ENCODE peak calls at places on chromosomes 6 and 20, in four cellular contexts. S, P, K and M are unnamed samples.

GRCh38 chr20:59416916-59417315 is 116.5 kb downstream of the EDN3 start:
- DNase-seq in S (no peak), P (no peak), K (no peak), M (no peak)

GRCh38 chr20:10536531-10536930 is 101.4 kb downstream of the SLX4IP start:
- DNase-seq in S (no peak), P (no peak), K (no peak), M (no peak)

GRCh38 chr6:146127447-146128215 is 98.8 kb downstream of the GRM1 start:
- DNase-seq in S (no peak), P (no peak), K (no peak), M (no peak)

GRCh38 chr20:49603209-49603627 is 35.3 kb upstream of the PTGIS start:
- DNase-seq in S (no peak), P (no peak), K (no peak), M (no peak)

GRCh38 chr6:142943746-142944125 is 1.2 kb downstream of the HIVEP2 start:
- DNase-seq in S (peak), P (no peak), K (no peak), M (no peak)

GRCh38 chr20:20446613-20447012 is 78.7 kb downstream of the INSM1 start:
- DNase-seq in S (no peak), P (no peak), K (no peak), M (no peak)

GRCh38 chr20:31418307-31418706 is 12.3 kb upstream of the DEFB121 start:
- DNase-seq in S (no peak), P (no peak), K (no peak), M (no peak)

GRCh38 chr6:158086054-158086705 is 81.9 kb downstream of the SERAC1 start:
- DNase-seq in S (no peak), P (no peak), K (peak), M (peak)

GRCh38 chr6:47534063-47534462 is 56.5 kb downstream of the CD2AP start:
- DNase-seq in S (no peak), P (no peak), K (no peak), M (no peak)

GRCh38 chr20:51924509-51924908 is 122.2 kb upstream of the SALL4 start:
- DNase-seq in S (no peak), P (no peak), K (no peak), M (no peak)

GRCh38 chr20:54477556-54477955 is 2.2 kb downstream of the DOK5 start:
- DNase-seq in S (no peak), P (no peak), K (no peak), M (peak)

GRCh38 chr6:149264629-149265028 is 52.9 kb upstream of the TAB2 start:
- DNase-seq in S (peak), P (no peak), K (no peak), M (no peak)

GRCh38 chr20:1417273-1417672 is 24.4 kb upstream of the FKBP1A start:
- DNase-seq in S (no peak), P (no peak), K (no peak), M (no peak)

GRCh38 chr6:15280023-15280422 is 34.2 kb downstream of the JARID2 start:
- DNase-seq in S (no peak), P (no peak), K (no peak), M (no peak)

GRCh38 chr20:9117548-9117947 is 48.7 kb downstream of the PLCB4 start:
- DNase-seq in S (no peak), P (no peak), K (no peak), M (no peak)

GRCh38 chr6:12115001-12115400 is 102.9 kb downstream of the HIVEP1 start:
- DNase-seq in S (no peak), P (no peak), K (no peak), M (no peak)

GRCh38 chr6:24935753-24936152 is at the start of gene RIPOR2:
- DNase-seq in S (peak), P (no peak), K (no peak), M (no peak)

GRCh38 chr6:22838346-22838745 is 269.0 kb downstream of the HDGFL1 start:
- DNase-seq in S (no peak), P (no peak), K (no peak), M (no peak)

GRCh38 chr6:141969201-141969600 is 163.5 kb upstream of the GJE1 start:
- DNase-seq in S (no peak), P (no peak), K (no peak), M (no peak)

GRCh38 chr20:38222231-38222922 is 38.2 kb downstream of the KIAA1755 start:
- DNase-seq in S (peak), P (no peak), K (no peak), M (no peak)

GRCh38 chr6:153503810-153504209 is 372.7 kb upstream of the RGS17 start:
- DNase-seq in S (no peak), P (no peak), K (no peak), M (no peak)

GRCh38 chr6:68728124-68728523 is 93.0 kb downstream of the ADGRB3 start:
- DNase-seq in S (no peak), P (no peak), K (no peak), M (no peak)

GRCh38 chr6:89596484-89596883 is 42.1 kb downstream of the LYRM2 start:
- DNase-seq in S (no peak), P (no peak), K (no peak), M (no peak)

GRCh38 chr20:2470051-2470431 is 548 bp downstream of the SNRPB start:
- DNase-seq in S (peak), P (no peak), K (no peak), M (no peak)

GRCh38 chr20:5061209-5061608 is 58.5 kb downstream of the PCNA start:
- DNase-seq in S (no peak), P (no peak), K (no peak), M (no peak)

GRCh38 chr6:42025066-42025789 is 25.1 kb upstream of the TAF8 start:
- DNase-seq in S (no peak), P (no peak), K (no peak), M (no peak)

GRCh38 chr6:1422290-1422689 is 32.9 kb downstream of the FOXF2 start:
- DNase-seq in S (no peak), P (no peak), K (no peak), M (no peak)

GRCh38 chr6:15207923-15208322 is 37.9 kb upstream of the JARID2 start:
- DNase-seq in S (no peak), P (no peak), K (no peak), M (no peak)

GRCh38 chr6:34391023-34391485 is 1.4 kb downstream of the NUDT3 start:
- DNase-seq in S (no peak), P (peak), K (no peak), M (no peak)